ENCODE peak calls at places on chromosomes 1 and 21, in six cellular contexts. One of them, this sample, is unnamed.

GRCh38 chr1:52142220-52143153 is 598 bp downstream of the ZFYVE9 start:
- DNase-seq in right atrium auricular region: peak
- DNase-seq in uterus: peak
- DNase-seq in right cardiac atrium: peak
- DNase-seq in A549: peak
- DNase-seq in spleen: peak
- DNase-seq in this sample: peak

GRCh38 chr1:7455796-7456568 is 315.1 kb upstream of the VAMP3 start:
- DNase-seq in right atrium auricular region: no peak
- DNase-seq in uterus: no peak
- DNase-seq in right cardiac atrium: no peak
- DNase-seq in A549: no peak
- DNase-seq in spleen: no peak
- DNase-seq in this sample: no peak

GRCh38 chr21:17775431-17776126 is 43.6 kb downstream of the C21orf91 start:
- DNase-seq in right atrium auricular region: no peak
- DNase-seq in uterus: no peak
- DNase-seq in right cardiac atrium: no peak
- DNase-seq in A549: no peak
- DNase-seq in spleen: peak
- DNase-seq in this sample: no peak

GRCh38 chr1:110436635-110437034 is 14.3 kb upstream of the PROK1 start:
- DNase-seq in right atrium auricular region: no peak
- DNase-seq in uterus: no peak
- DNase-seq in right cardiac atrium: no peak
- DNase-seq in A549: no peak
- DNase-seq in spleen: no peak
- DNase-seq in this sample: no peak

GRCh38 chr1:21334214-21335087 is 44.2 kb upstream of the ECE1 start:
- DNase-seq in right atrium auricular region: peak
- DNase-seq in uterus: peak
- DNase-seq in right cardiac atrium: peak
- DNase-seq in A549: peak
- DNase-seq in spleen: peak
- DNase-seq in this sample: no peak

GRCh38 chr1:6127587-6128163 is 52.4 kb downstream of the CHD5 start:
- DNase-seq in right atrium auricular region: no peak
- DNase-seq in uterus: no peak
- DNase-seq in right cardiac atrium: peak
- DNase-seq in A549: peak
- DNase-seq in spleen: peak
- DNase-seq in this sample: peak

GRCh38 chr1:59124166-59124565 is 172.7 kb upstream of the FGGY start:
- DNase-seq in right atrium auricular region: no peak
- DNase-seq in uterus: no peak
- DNase-seq in right cardiac atrium: no peak
- DNase-seq in A549: no peak
- DNase-seq in spleen: no peak
- DNase-seq in this sample: no peak

GRCh38 chr1:32291708-32292508 is at the start of gene HDAC1:
- DNase-seq in right atrium auricular region: peak
- DNase-seq in uterus: peak
- DNase-seq in right cardiac atrium: peak
- DNase-seq in A549: peak
- DNase-seq in spleen: peak
- DNase-seq in this sample: peak

GRCh38 chr1:156419863-156420208 is 50.8 kb downstream of the RHBG start:
- DNase-seq in right atrium auricular region: no peak
- DNase-seq in uterus: no peak
- DNase-seq in right cardiac atrium: no peak
- DNase-seq in A549: no peak
- DNase-seq in spleen: no peak
- DNase-seq in this sample: no peak

GRCh38 chr1:186008920-186009737 is 274.9 kb downstream of the HMCN1 start:
- DNase-seq in right atrium auricular region: no peak
- DNase-seq in uterus: no peak
- DNase-seq in right cardiac atrium: no peak
- DNase-seq in A549: no peak
- DNase-seq in spleen: no peak
- DNase-seq in this sample: no peak

GRCh38 chr1:209863766-209864485 is 36.2 kb downstream of the UTP25 start:
- DNase-seq in right atrium auricular region: no peak
- DNase-seq in uterus: no peak
- DNase-seq in right cardiac atrium: no peak
- DNase-seq in A549: no peak
- DNase-seq in spleen: no peak
- DNase-seq in this sample: no peak

GRCh38 chr1:111857251-111857651 is 101.5 kb downstream of the DDX20 start:
- DNase-seq in right atrium auricular region: peak
- DNase-seq in uterus: no peak
- DNase-seq in right cardiac atrium: peak
- DNase-seq in A549: no peak
- DNase-seq in spleen: no peak
- DNase-seq in this sample: no peak

GRCh38 chr1:207001492-207002245 is 30.9 kb downstream of the C1orf116 start:
- DNase-seq in right atrium auricular region: no peak
- DNase-seq in uterus: no peak
- DNase-seq in right cardiac atrium: no peak
- DNase-seq in A549: no peak
- DNase-seq in spleen: no peak
- DNase-seq in this sample: no peak

GRCh38 chr21:28516996-28517592 is 475.6 kb downstream of the LTN1 start:
- DNase-seq in right atrium auricular region: no peak
- DNase-seq in uterus: peak
- DNase-seq in right cardiac atrium: peak
- DNase-seq in A549: peak
- DNase-seq in spleen: peak
- DNase-seq in this sample: peak

GRCh38 chr1:54006508-54006907 is 11.5 kb downstream of the LDLRAD1 start:
- DNase-seq in right atrium auricular region: peak
- DNase-seq in uterus: no peak
- DNase-seq in right cardiac atrium: no peak
- DNase-seq in A549: no peak
- DNase-seq in spleen: no peak
- DNase-seq in this sample: no peak

GRCh38 chr1:173383341-173383740 is 93.8 kb upstream of the PRDX6 start:
- DNase-seq in right atrium auricular region: no peak
- DNase-seq in uterus: no peak
- DNase-seq in right cardiac atrium: no peak
- DNase-seq in A549: no peak
- DNase-seq in spleen: no peak
- DNase-seq in this sample: no peak

GRCh38 chr1:219271914-219272545 is 98.4 kb downstream of the LYPLAL1 start:
- DNase-seq in right atrium auricular region: no peak
- DNase-seq in uterus: no peak
- DNase-seq in right cardiac atrium: no peak
- DNase-seq in A549: no peak
- DNase-seq in spleen: no peak
- DNase-seq in this sample: no peak

GRCh38 chr21:41929248-41929647 is 24.6 kb downstream of the C2CD2 start:
- DNase-seq in right atrium auricular region: no peak
- DNase-seq in uterus: no peak
- DNase-seq in right cardiac atrium: no peak
- DNase-seq in A549: no peak
- DNase-seq in spleen: peak
- DNase-seq in this sample: no peak

GRCh38 chr1:160177667-160178066 is 12.7 kb upstream of the CASQ1 start:
- DNase-seq in right atrium auricular region: no peak
- DNase-seq in uterus: no peak
- DNase-seq in right cardiac atrium: no peak
- DNase-seq in A549: no peak
- DNase-seq in spleen: no peak
- DNase-seq in this sample: no peak

GRCh38 chr1:160179336-160179735 is 11.0 kb upstream of the CASQ1 start:
- DNase-seq in right atrium auricular region: no peak
- DNase-seq in uterus: no peak
- DNase-seq in right cardiac atrium: no peak
- DNase-seq in A549: peak
- DNase-seq in spleen: no peak
- DNase-seq in this sample: no peak

GRCh38 chr1:160178731-160179130 is 11.6 kb upstream of the CASQ1 start:
- DNase-seq in right atrium auricular region: no peak
- DNase-seq in uterus: no peak
- DNase-seq in right cardiac atrium: no peak
- DNase-seq in A549: no peak
- DNase-seq in spleen: no peak
- DNase-seq in this sample: no peak

GRCh38 chr1:160171978-160172377 is 18.4 kb upstream of the CASQ1 start:
- DNase-seq in right atrium auricular region: no peak
- DNase-seq in uterus: no peak
- DNase-seq in right cardiac atrium: no peak
- DNase-seq in A549: no peak
- DNase-seq in spleen: no peak
- DNase-seq in this sample: no peak

DNA sequence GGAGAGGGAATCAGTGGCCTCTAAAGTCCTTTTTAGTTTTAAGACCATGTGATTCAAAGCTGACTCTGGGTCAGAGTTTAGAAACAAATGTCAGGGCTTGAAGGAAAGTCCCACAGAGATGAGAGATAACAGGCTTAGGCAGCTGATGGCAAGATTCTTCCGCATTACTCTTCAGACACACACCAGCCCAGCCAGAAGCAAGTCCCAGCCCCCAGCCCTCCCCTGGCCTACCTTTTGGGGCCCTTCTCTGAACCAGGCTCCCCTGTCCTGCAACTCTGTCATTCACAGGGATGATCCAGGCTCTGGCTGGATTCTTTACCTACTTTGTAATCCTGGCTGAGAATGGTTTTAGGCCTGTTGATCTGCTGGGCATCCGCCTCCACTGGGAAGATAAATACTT is 13.1 kb upstream of the CASQ1 start:
- DNase-seq in right atrium auricular region: no peak
- DNase-seq in uterus: no peak
- DNase-seq in right cardiac atrium: no peak
- DNase-seq in A549: no peak
- DNase-seq in spleen: no peak
- DNase-seq in this sample: no peak
- H3K27ac ChIP-seq in right atrium auricular region: no peak
- H3K27ac ChIP-seq in uterus: no peak
- H3K27ac ChIP-seq in right cardiac atrium: no peak
- H3K27ac ChIP-seq in A549: no peak
- H3K27ac ChIP-seq in spleen: no peak
- H3K27ac ChIP-seq in this sample: no peak

GRCh38 chr1:30740952-30741894 is 16.4 kb downstream of the LAPTM5 start:
- DNase-seq in right atrium auricular region: no peak
- DNase-seq in uterus: no peak
- DNase-seq in right cardiac atrium: no peak
- DNase-seq in A549: no peak
- DNase-seq in spleen: peak
- DNase-seq in this sample: no peak
- H3K27ac ChIP-seq in right atrium auricular region: no peak
- H3K27ac ChIP-seq in uterus: no peak
- H3K27ac ChIP-seq in right cardiac atrium: no peak
- H3K27ac ChIP-seq in A549: no peak
- H3K27ac ChIP-seq in spleen: peak
- H3K27ac ChIP-seq in this sample: no peak

GRCh38 chr1:2274968-2275475 is 46.9 kb downstream of the SKI start:
- DNase-seq in right atrium auricular region: no peak
- DNase-seq in uterus: peak
- DNase-seq in right cardiac atrium: peak
- DNase-seq in A549: no peak
- DNase-seq in spleen: no peak
- DNase-seq in this sample: no peak

GRCh38 chr1:2272686-2273400 is 44.7 kb downstream of the SKI start:
- DNase-seq in right atrium auricular region: no peak
- DNase-seq in uterus: no peak
- DNase-seq in right cardiac atrium: peak
- DNase-seq in A549: no peak
- DNase-seq in spleen: no peak
- DNase-seq in this sample: no peak

GRCh38 chr1:2271841-2272655 is 43.9 kb downstream of the SKI start:
- DNase-seq in right atrium auricular region: no peak
- DNase-seq in uterus: no peak
- DNase-seq in right cardiac atrium: peak
- DNase-seq in A549: no peak
- DNase-seq in spleen: no peak
- DNase-seq in this sample: no peak

GRCh38 chr1:2274231-2274967 is 46.3 kb downstream of the SKI start:
- DNase-seq in right atrium auricular region: no peak
- DNase-seq in uterus: peak
- DNase-seq in right cardiac atrium: peak
- DNase-seq in A549: no peak
- DNase-seq in spleen: no peak
- DNase-seq in this sample: no peak

DNA sequence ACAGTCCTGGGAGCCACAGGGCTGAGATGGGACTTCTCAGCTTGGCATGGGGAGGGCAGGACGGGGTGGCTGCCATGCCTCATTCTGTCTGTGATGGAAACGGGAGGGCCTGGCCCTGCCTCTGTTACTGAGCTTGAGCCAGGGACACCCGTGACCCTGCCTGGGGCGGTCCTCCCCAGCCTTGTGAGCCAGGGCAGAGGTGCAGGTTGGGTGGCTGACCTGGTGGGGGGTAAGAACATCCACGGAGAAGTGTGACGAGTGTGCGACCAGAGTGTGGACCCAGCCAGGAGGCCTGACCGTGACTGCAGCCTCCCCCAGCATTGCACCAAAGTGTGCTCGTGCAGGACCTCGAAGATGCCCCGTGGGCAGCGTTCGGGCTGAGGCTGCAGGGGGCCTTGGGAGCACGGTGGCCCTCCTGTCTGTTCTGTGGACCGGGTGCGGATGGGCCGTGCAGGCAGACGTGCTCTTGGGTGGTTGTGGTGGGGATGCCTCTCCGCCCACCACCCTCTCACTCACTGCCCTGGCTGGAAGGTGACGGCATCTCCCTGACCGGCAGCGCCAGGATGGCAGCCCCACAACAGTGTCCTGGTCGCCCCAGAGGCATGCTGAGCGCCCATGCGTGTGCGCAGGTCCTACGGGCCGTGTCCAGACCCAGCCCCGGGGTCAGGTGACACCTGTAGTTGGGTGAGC is 45.4 kb downstream of the SKI start:
- DNase-seq in right atrium auricular region: no peak
- DNase-seq in uterus: no peak
- DNase-seq in right cardiac atrium: peak
- DNase-seq in A549: no peak
- DNase-seq in spleen: no peak
- DNase-seq in this sample: no peak
- H3K27ac ChIP-seq in right atrium auricular region: peak
- H3K27ac ChIP-seq in uterus: peak
- H3K27ac ChIP-seq in right cardiac atrium: peak
- H3K27ac ChIP-seq in A549: no peak
- H3K27ac ChIP-seq in spleen: peak
- H3K27ac ChIP-seq in this sample: no peak

DNA sequence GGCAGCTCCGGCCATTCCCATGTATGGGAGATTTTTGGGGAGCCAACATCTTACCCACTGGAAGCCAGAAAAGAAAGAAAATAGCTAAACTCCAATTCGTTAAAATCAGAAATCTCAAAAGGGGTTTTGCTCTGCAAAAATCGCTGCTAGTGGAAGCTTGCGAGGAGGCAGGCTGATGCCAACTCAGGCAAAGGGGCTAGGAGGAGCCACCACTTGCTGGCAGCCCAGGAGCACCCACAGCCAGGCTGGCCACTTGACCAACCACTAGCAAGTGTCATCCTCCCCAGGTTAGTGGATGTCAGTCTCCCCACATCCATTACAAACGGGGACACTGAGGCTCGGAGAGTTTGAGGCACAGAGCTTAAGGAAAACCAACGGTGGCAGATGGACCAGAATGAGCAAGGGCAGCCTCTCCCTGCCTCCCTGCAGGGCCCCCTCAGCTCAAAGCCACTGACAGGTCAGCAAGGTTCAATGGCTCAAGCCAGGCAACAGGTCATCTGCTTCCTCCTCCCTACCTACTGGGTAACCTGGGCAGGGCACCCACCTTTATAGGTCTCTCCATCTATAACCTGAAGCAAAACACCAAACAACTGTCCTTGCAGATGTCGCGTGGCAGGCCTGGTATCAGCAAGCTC is 10.8 kb downstream of the KCNN3 start:
- DNase-seq in right atrium auricular region: no peak
- DNase-seq in uterus: no peak
- DNase-seq in right cardiac atrium: no peak
- DNase-seq in A549: no peak
- DNase-seq in spleen: no peak
- DNase-seq in this sample: no peak
- H3K27ac ChIP-seq in right atrium auricular region: no peak
- H3K27ac ChIP-seq in uterus: no peak
- H3K27ac ChIP-seq in right cardiac atrium: no peak
- H3K27ac ChIP-seq in A549: no peak
- H3K27ac ChIP-seq in spleen: no peak
- H3K27ac ChIP-seq in this sample: no peak